ENCODE peak calls at places on chromosome 19, in ten cellular contexts. One of them, this sample, is unnamed.

GRCh38 chr19:3603121-3603841 is 3.4 kb downstream of the TBXA2R start:
- DNase-seq in LNCaP clone FGC: no peak
- DNase-seq in EH: peak
- DNase-seq in SK-N-SH: no peak
- DNase-seq in B cell: no peak
- DNase-seq in M059J: no peak
- DNase-seq in AG09319: no peak
- DNase-seq in NCI-H1105: no peak
- DNase-seq in OCI-LY7: no peak
- DNase-seq in AG08395: no peak
- DNase-seq in this sample: no peak

GRCh38 chr19:7729211-7729610 is 2.7 kb downstream of the CLEC4G start:
- DNase-seq in AG08395: no peak
- DNase-seq in M059J: no peak
- DNase-seq in AG09319: no peak
- DNase-seq in OCI-LY7: no peak
- DNase-seq in EH: no peak
- DNase-seq in B cell: no peak
- DNase-seq in SK-N-SH: no peak
- DNase-seq in NCI-H1105: peak
- DNase-seq in LNCaP clone FGC: no peak
- DNase-seq in this sample: no peak

GRCh38 chr19:19946226-19946625 is 45.5 kb downstream of the ZNF93 start:
- DNase-seq in AG09319: no peak
- DNase-seq in M059J: no peak
- DNase-seq in EH: no peak
- DNase-seq in AG08395: no peak
- DNase-seq in NCI-H1105: no peak
- DNase-seq in LNCaP clone FGC: no peak
- DNase-seq in B cell: no peak
- DNase-seq in SK-N-SH: no peak
- DNase-seq in OCI-LY7: no peak
- DNase-seq in this sample: no peak

GRCh38 chr19:18007939-18008673 is at the start of gene ARRDC2:
- DNase-seq in AG08395: peak
- DNase-seq in NCI-H1105: peak
- DNase-seq in B cell: peak
- DNase-seq in M059J: peak
- DNase-seq in AG09319: peak
- DNase-seq in SK-N-SH: peak
- DNase-seq in OCI-LY7: peak
- DNase-seq in LNCaP clone FGC: no peak
- DNase-seq in EH: peak
- DNase-seq in this sample: peak

GRCh38 chr19:12137541-12137940 is 2.6 kb downstream of the ZNF20 start:
- DNase-seq in M059J: no peak
- DNase-seq in NCI-H1105: no peak
- DNase-seq in AG08395: no peak
- DNase-seq in AG09319: no peak
- DNase-seq in B cell: peak
- DNase-seq in EH: no peak
- DNase-seq in SK-N-SH: no peak
- DNase-seq in OCI-LY7: peak
- DNase-seq in LNCaP clone FGC: no peak
- DNase-seq in this sample: no peak

GRCh38 chr19:19539738-19540703 is 2.0 kb downstream of the CILP2 start:
- DNase-seq in SK-N-SH: peak
- DNase-seq in AG08395: peak
- DNase-seq in AG09319: no peak
- DNase-seq in B cell: peak
- DNase-seq in OCI-LY7: peak
- DNase-seq in LNCaP clone FGC: no peak
- DNase-seq in EH: peak
- DNase-seq in M059J: no peak
- DNase-seq in NCI-H1105: no peak
- DNase-seq in this sample: no peak

GRCh38 chr19:12034610-12035009 is 869 bp downstream of the ZNF433 start:
- DNase-seq in OCI-LY7: no peak
- DNase-seq in EH: peak
- DNase-seq in AG09319: no peak
- DNase-seq in B cell: no peak
- DNase-seq in NCI-H1105: no peak
- DNase-seq in SK-N-SH: peak
- DNase-seq in AG08395: no peak
- DNase-seq in LNCaP clone FGC: no peak
- DNase-seq in M059J: no peak
- DNase-seq in this sample: peak

GRCh38 chr19:2556221-2557092 is 80.5 kb downstream of the GADD45B start:
- DNase-seq in AG08395: no peak
- DNase-seq in SK-N-SH: no peak
- DNase-seq in B cell: no peak
- DNase-seq in M059J: no peak
- DNase-seq in NCI-H1105: no peak
- DNase-seq in OCI-LY7: no peak
- DNase-seq in EH: no peak
- DNase-seq in LNCaP clone FGC: no peak
- DNase-seq in AG09319: no peak
- DNase-seq in this sample: no peak

GRCh38 chr19:39499082-39499642 is 415 bp downstream of the DLL3 start:
- DNase-seq in LNCaP clone FGC: no peak
- DNase-seq in M059J: no peak
- DNase-seq in SK-N-SH: peak
- DNase-seq in OCI-LY7: peak
- DNase-seq in EH: no peak
- DNase-seq in B cell: no peak
- DNase-seq in NCI-H1105: peak
- DNase-seq in AG08395: no peak
- DNase-seq in AG09319: no peak
- DNase-seq in this sample: peak

GRCh38 chr19:46732172-46732938 is 13.5 kb upstream of the FKRP start:
- DNase-seq in B cell: no peak
- DNase-seq in SK-N-SH: no peak
- DNase-seq in LNCaP clone FGC: no peak
- DNase-seq in AG09319: no peak
- DNase-seq in NCI-H1105: no peak
- DNase-seq in M059J: peak
- DNase-seq in OCI-LY7: no peak
- DNase-seq in AG08395: no peak
- DNase-seq in EH: no peak
- DNase-seq in this sample: no peak

GRCh38 chr19:49161987-49162386 is 4.4 kb downstream of the TRPM4 start:
- DNase-seq in M059J: no peak
- DNase-seq in NCI-H1105: no peak
- DNase-seq in AG09319: no peak
- DNase-seq in B cell: no peak
- DNase-seq in SK-N-SH: no peak
- DNase-seq in AG08395: no peak
- DNase-seq in EH: no peak
- DNase-seq in OCI-LY7: no peak
- DNase-seq in LNCaP clone FGC: no peak
- DNase-seq in this sample: peak

GRCh38 chr19:14957464-14957863 is 16.2 kb downstream of the OR7C2 start:
- DNase-seq in LNCaP clone FGC: no peak
- DNase-seq in NCI-H1105: no peak
- DNase-seq in AG08395: no peak
- DNase-seq in B cell: no peak
- DNase-seq in EH: no peak
- DNase-seq in OCI-LY7: no peak
- DNase-seq in SK-N-SH: no peak
- DNase-seq in AG09319: no peak
- DNase-seq in M059J: no peak
- DNase-seq in this sample: no peak

GRCh38 chr19:42433503-42434260 is 6.5 kb upstream of the LIPE start:
- DNase-seq in AG08395: peak
- DNase-seq in NCI-H1105: no peak
- DNase-seq in B cell: peak
- DNase-seq in M059J: peak
- DNase-seq in SK-N-SH: no peak
- DNase-seq in EH: peak
- DNase-seq in AG09319: no peak
- DNase-seq in LNCaP clone FGC: no peak
- DNase-seq in OCI-LY7: peak
- DNase-seq in this sample: no peak

GRCh38 chr19:46785054-46785979 is 3.1 kb downstream of the SLC1A5 start:
- DNase-seq in AG08395: no peak
- DNase-seq in M059J: no peak
- DNase-seq in LNCaP clone FGC: no peak
- DNase-seq in AG09319: no peak
- DNase-seq in SK-N-SH: no peak
- DNase-seq in B cell: no peak
- DNase-seq in OCI-LY7: peak
- DNase-seq in EH: peak
- DNase-seq in NCI-H1105: no peak
- DNase-seq in this sample: no peak

GRCh38 chr19:18385675-18386542 is at the start of gene GDF15:
- DNase-seq in AG08395: peak
- DNase-seq in NCI-H1105: no peak
- DNase-seq in SK-N-SH: peak
- DNase-seq in AG09319: peak
- DNase-seq in OCI-LY7: peak
- DNase-seq in LNCaP clone FGC: peak
- DNase-seq in EH: peak
- DNase-seq in M059J: no peak
- DNase-seq in B cell: no peak
- DNase-seq in this sample: no peak

GRCh38 chr19:45640849-45641273 is 1.7 kb upstream of the EML2 start:
- DNase-seq in OCI-LY7: no peak
- DNase-seq in M059J: no peak
- DNase-seq in NCI-H1105: no peak
- DNase-seq in LNCaP clone FGC: no peak
- DNase-seq in B cell: peak
- DNase-seq in EH: no peak
- DNase-seq in AG08395: no peak
- DNase-seq in SK-N-SH: no peak
- DNase-seq in AG09319: no peak
- DNase-seq in this sample: no peak

GRCh38 chr19:14519860-14520407 is 1.7 kb upstream of the DNAJB1 start:
- DNase-seq in NCI-H1105: no peak
- DNase-seq in AG08395: no peak
- DNase-seq in B cell: no peak
- DNase-seq in EH: peak
- DNase-seq in LNCaP clone FGC: no peak
- DNase-seq in OCI-LY7: no peak
- DNase-seq in AG09319: no peak
- DNase-seq in SK-N-SH: no peak
- DNase-seq in M059J: peak
- DNase-seq in this sample: no peak

This sample was measured in DMS79 treated with DMSO at 0.1 percent for 48 hours.